ENCODE peak calls at places on chromosomes 7 and 10, in four cellular contexts. One of them, this sample, is unnamed.

GRCh38 chr10:31340343-31340742 is 21.3 kb downstream of the ZEB1 start:
- DNase-seq in cardiac muscle cell: peak; percentile 11
- DNase-seq in cardiac fibroblast: peak; percentile 40
- DNase-seq in astrocyte of the spinal cord: no peak
- DNase-seq in this sample: no peak

GRCh38 chr10:66187096-66187733 is 738.6 kb upstream of the LRRTM3 start:
- DNase-seq in cardiac muscle cell: peak; percentile 0
- DNase-seq in cardiac fibroblast: no peak
- DNase-seq in astrocyte of the spinal cord: no peak
- DNase-seq in this sample: peak; percentile 1

GRCh38 chr7:120404042-120404441 is 131.1 kb downstream of the KCND2 start:
- DNase-seq in cardiac muscle cell: peak; percentile 20
- DNase-seq in cardiac fibroblast: no peak
- DNase-seq in astrocyte of the spinal cord: peak; percentile 22
- DNase-seq in this sample: no peak

GRCh38 chr10:22251751-22252285 is 34.0 kb upstream of the EBLN1 start:
- DNase-seq in cardiac muscle cell: peak; percentile 71
- DNase-seq in cardiac fibroblast: peak; percentile 73
- DNase-seq in astrocyte of the spinal cord: peak; percentile 66
- DNase-seq in this sample: no peak

GRCh38 chr7:122675011-122675410 is 23.9 kb downstream of the RNF133 start:
- DNase-seq in cardiac muscle cell: peak; percentile 8
- DNase-seq in cardiac fibroblast: peak; percentile 65
- DNase-seq in astrocyte of the spinal cord: no peak
- DNase-seq in this sample: no peak

GRCh38 chr10:92124524-92125168 is 166.2 kb downstream of the CPEB3 start:
- DNase-seq in cardiac muscle cell: peak; percentile 91
- DNase-seq in cardiac fibroblast: peak; percentile 95
- DNase-seq in astrocyte of the spinal cord: peak; percentile 88
- DNase-seq in this sample: peak; percentile 81

GRCh38 chr7:54980521-54980920 is 38.3 kb upstream of the EGFR start:
- DNase-seq in cardiac muscle cell: no peak
- DNase-seq in cardiac fibroblast: no peak
- DNase-seq in astrocyte of the spinal cord: no peak
- DNase-seq in this sample: no peak

GRCh38 chr7:76064208-76064970 is 16.5 kb downstream of the MDH2 start:
- DNase-seq in cardiac muscle cell: no peak
- DNase-seq in cardiac fibroblast: no peak
- DNase-seq in astrocyte of the spinal cord: no peak
- DNase-seq in this sample: no peak

GRCh38 chr10:25614652-25615051 is 319.4 kb upstream of the MYO3A start:
- DNase-seq in cardiac muscle cell: peak; percentile 32
- DNase-seq in cardiac fibroblast: no peak
- DNase-seq in astrocyte of the spinal cord: no peak
- DNase-seq in this sample: no peak

GRCh38 chr10:79383974-79384606 is 36.8 kb downstream of the PPIF start:
- DNase-seq in cardiac muscle cell: no peak
- DNase-seq in cardiac fibroblast: no peak
- DNase-seq in astrocyte of the spinal cord: no peak
- DNase-seq in this sample: no peak

GRCh38 chr10:121595806-121596667 is 2.2 kb downstream of the FGFR2 start:
- DNase-seq in cardiac muscle cell: no peak
- DNase-seq in cardiac fibroblast: no peak
- DNase-seq in astrocyte of the spinal cord: no peak
- DNase-seq in this sample: no peak

GRCh38 chr10:8396675-8397074 is 342.2 kb downstream of the GATA3 start:
- DNase-seq in cardiac muscle cell: peak; percentile 65
- DNase-seq in cardiac fibroblast: peak; percentile 69
- DNase-seq in astrocyte of the spinal cord: no peak
- DNase-seq in this sample: no peak

GRCh38 chr7:83410989-83411591 is 237.8 kb downstream of the SEMA3E start:
- DNase-seq in cardiac muscle cell: peak; percentile 71
- DNase-seq in cardiac fibroblast: peak; percentile 69
- DNase-seq in astrocyte of the spinal cord: peak; percentile 65
- DNase-seq in this sample: no peak

GRCh38 chr7:130219871-130220270 is 12.2 kb downstream of the SSMEM1 start:
- DNase-seq in cardiac muscle cell: no peak
- DNase-seq in cardiac fibroblast: no peak
- DNase-seq in astrocyte of the spinal cord: no peak
- DNase-seq in this sample: no peak

GRCh38 chr7:124992881-124993562 is 63.4 kb upstream of the POT1 start:
- DNase-seq in cardiac muscle cell: peak; percentile 91
- DNase-seq in cardiac fibroblast: peak; percentile 91
- DNase-seq in astrocyte of the spinal cord: peak; percentile 89
- DNase-seq in this sample: peak; percentile 36

GRCh38 chr10:119619215-119619614 is 22.5 kb upstream of the TIAL1 start:
- DNase-seq in cardiac muscle cell: no peak
- DNase-seq in cardiac fibroblast: peak; percentile 11
- DNase-seq in astrocyte of the spinal cord: no peak
- DNase-seq in this sample: no peak

GRCh38 chr10:126561499-126562208 is 108.8 kb downstream of the C10orf90 start:
- DNase-seq in cardiac muscle cell: peak; percentile 21
- DNase-seq in cardiac fibroblast: peak; percentile 12
- DNase-seq in astrocyte of the spinal cord: no peak
- DNase-seq in this sample: no peak

GRCh38 chr7:41955475-41956243 is 252.8 kb upstream of the INHBA start:
- DNase-seq in cardiac muscle cell: peak; percentile 100
- DNase-seq in cardiac fibroblast: peak; percentile 99
- DNase-seq in astrocyte of the spinal cord: peak; percentile 100
- DNase-seq in this sample: peak; percentile 99

GRCh38 chr10:14074062-14074884 is 256.5 kb downstream of the FRMD4A start:
- DNase-seq in cardiac muscle cell: peak; percentile 99
- DNase-seq in cardiac fibroblast: peak; percentile 100
- DNase-seq in astrocyte of the spinal cord: peak; percentile 98
- DNase-seq in this sample: peak; percentile 100

GRCh38 chr10:93656155-93656554 is 43.8 kb downstream of the PDE6C start:
- DNase-seq in cardiac muscle cell: no peak
- DNase-seq in cardiac fibroblast: peak; percentile 9
- DNase-seq in astrocyte of the spinal cord: peak; percentile 2
- DNase-seq in this sample: no peak

GRCh38 chr10:122441961-122442360 is 12.5 kb upstream of the ARMS2 start:
- DNase-seq in cardiac muscle cell: peak; percentile 49
- DNase-seq in cardiac fibroblast: peak; percentile 81
- DNase-seq in astrocyte of the spinal cord: peak; percentile 72
- DNase-seq in this sample: no peak

GRCh38 chr10:84342584-84342983 is 14.2 kb downstream of the CCSER2 start:
- DNase-seq in cardiac muscle cell: no peak
- DNase-seq in cardiac fibroblast: no peak
- DNase-seq in astrocyte of the spinal cord: no peak
- DNase-seq in this sample: no peak

GRCh38 chr7:47266131-47266706 is 315.7 kb downstream of the TNS3 start:
- DNase-seq in cardiac muscle cell: peak; percentile 83
- DNase-seq in cardiac fibroblast: peak; percentile 77
- DNase-seq in astrocyte of the spinal cord: peak; percentile 77
- DNase-seq in this sample: peak; percentile 54

GRCh38 chr10:71548494-71548846 is 151.8 kb downstream of the CDH23 start:
- DNase-seq in cardiac muscle cell: peak; percentile 25
- DNase-seq in cardiac fibroblast: peak; percentile 13
- DNase-seq in astrocyte of the spinal cord: peak; percentile 22
- DNase-seq in this sample: no peak

GRCh38 chr10:34622914-34623313 is 192.2 kb downstream of the PARD3 start:
- DNase-seq in cardiac muscle cell: no peak
- DNase-seq in cardiac fibroblast: no peak
- DNase-seq in astrocyte of the spinal cord: no peak
- DNase-seq in this sample: no peak

GRCh38 chr10:69768386-69768785 is 33.3 kb upstream of the COL13A1 start:
- DNase-seq in cardiac muscle cell: no peak
- DNase-seq in cardiac fibroblast: no peak
- DNase-seq in astrocyte of the spinal cord: no peak
- DNase-seq in this sample: no peak

GRCh38 chr7:45658716-45659495 is 84.7 kb downstream of the ADCY1 start:
- DNase-seq in cardiac muscle cell: no peak
- DNase-seq in cardiac fibroblast: no peak
- DNase-seq in astrocyte of the spinal cord: no peak
- DNase-seq in this sample: no peak

GRCh38 chr10:26869528-26869927 is 8.8 kb upstream of the ABI1 start:
- DNase-seq in cardiac muscle cell: peak; percentile 7
- DNase-seq in cardiac fibroblast: peak; percentile 4
- DNase-seq in astrocyte of the spinal cord: no peak
- DNase-seq in this sample: no peak

GRCh38 chr7:105653441-105654005 is 72.2 kb upstream of the EFCAB10 start:
- DNase-seq in cardiac muscle cell: no peak
- DNase-seq in cardiac fibroblast: no peak
- DNase-seq in astrocyte of the spinal cord: no peak
- DNase-seq in this sample: no peak

GRCh38 chr10:103451091-103451801 is 924 bp downstream of the CALHM2 start:
- DNase-seq in cardiac muscle cell: peak; percentile 45
- DNase-seq in cardiac fibroblast: peak; percentile 39
- DNase-seq in astrocyte of the spinal cord: no peak
- DNase-seq in this sample: no peak

GRCh38 chr7:87473192-87473591 is 2.3 kb downstream of the ABCB4 start:
- DNase-seq in cardiac muscle cell: no peak
- DNase-seq in cardiac fibroblast: no peak
- DNase-seq in astrocyte of the spinal cord: no peak
- DNase-seq in this sample: no peak

GRCh38 chr7:87475359-87476178 is at the start of gene ABCB4:
- DNase-seq in cardiac muscle cell: peak; percentile 17
- DNase-seq in cardiac fibroblast: no peak
- DNase-seq in astrocyte of the spinal cord: peak; percentile 4
- DNase-seq in this sample: no peak

GRCh38 chr7:87474046-87474445 is 1.4 kb downstream of the ABCB4 start:
- DNase-seq in cardiac muscle cell: no peak
- DNase-seq in cardiac fibroblast: no peak
- DNase-seq in astrocyte of the spinal cord: peak; percentile 7
- DNase-seq in this sample: no peak

GRCh38 chr7:87474533-87475358 is 734 bp downstream of the ABCB4 start:
- DNase-seq in cardiac muscle cell: peak; percentile 2
- DNase-seq in cardiac fibroblast: peak; percentile 26
- DNase-seq in astrocyte of the spinal cord: peak; percentile 50
- DNase-seq in this sample: peak; percentile 2

DNA sequence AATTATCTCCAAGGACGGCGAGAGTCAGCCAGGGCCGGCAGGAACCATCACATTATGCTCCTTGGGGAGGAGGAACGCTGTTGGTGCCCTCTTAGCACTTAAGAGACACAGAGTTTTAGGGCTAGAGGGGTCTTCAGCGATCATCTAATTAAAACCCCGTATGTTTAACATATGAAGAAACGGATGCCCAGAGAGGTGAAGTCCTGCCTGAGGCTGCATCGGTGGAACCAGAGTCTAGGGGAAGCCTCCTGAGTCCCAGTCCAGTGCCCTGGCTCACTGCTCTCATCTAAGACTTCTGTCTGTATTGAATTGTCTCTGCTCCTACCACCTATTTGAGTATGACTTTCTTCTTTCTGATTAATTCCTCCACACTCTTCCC is 688 bp upstream of the ABCB4 start:
- DNase-seq in cardiac muscle cell: no peak
- DNase-seq in cardiac fibroblast: no peak
- DNase-seq in astrocyte of the spinal cord: no peak
- DNase-seq in this sample: no peak
- H3K4me3 ChIP-seq in cardiac muscle cell: no peak overlapping the region
- H3K4me3 ChIP-seq in cardiac fibroblast: no peak overlapping the region
- H3K4me3 ChIP-seq in astrocyte of the spinal cord: no peak overlapping the region
- H3K4me3 ChIP-seq in this sample: peak overlapping the region; percentile 44

DNA sequence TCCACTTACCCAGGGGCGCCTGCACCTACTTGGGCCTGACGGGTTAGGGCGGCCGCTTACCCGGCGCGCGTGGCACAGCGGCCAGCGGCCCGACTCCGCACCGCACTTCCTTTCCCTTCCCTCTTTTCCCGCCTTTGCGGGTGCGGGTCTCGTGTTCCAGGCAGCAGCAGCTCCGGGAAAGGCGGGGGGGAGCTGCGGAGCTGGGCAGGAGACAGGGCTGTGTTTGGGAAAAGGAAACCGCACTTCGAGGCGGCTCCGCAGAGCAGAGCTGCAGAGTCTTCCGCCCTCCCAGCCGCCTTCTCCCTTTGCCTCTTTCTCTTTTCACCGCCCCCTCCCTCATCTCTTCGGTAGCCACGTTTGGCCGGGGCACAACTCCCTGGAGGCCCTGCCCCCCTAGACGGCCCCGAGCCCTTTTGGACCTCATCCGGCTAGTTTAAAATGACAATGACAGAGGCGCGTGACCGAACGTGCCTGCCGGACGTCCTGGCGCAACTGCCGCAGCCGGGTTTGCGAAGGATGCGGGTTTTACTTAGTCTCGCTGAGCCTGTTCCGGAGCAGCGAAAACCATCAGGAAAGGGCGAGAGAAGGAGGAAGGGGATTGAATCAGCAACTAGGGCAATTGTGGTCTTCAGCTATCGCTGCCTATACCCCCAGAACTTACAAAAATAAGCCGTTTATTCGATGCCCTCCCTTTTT is 7.9 kb upstream of the PAX2 start:
- DNase-seq in cardiac muscle cell: no peak
- DNase-seq in cardiac fibroblast: no peak
- DNase-seq in astrocyte of the spinal cord: no peak
- DNase-seq in this sample: no peak
- H3K4me3 ChIP-seq in cardiac muscle cell: no peak overlapping the region
- H3K4me3 ChIP-seq in cardiac fibroblast: peak overlapping the region; percentile 10
- H3K4me3 ChIP-seq in astrocyte of the spinal cord: no peak overlapping the region
- H3K4me3 ChIP-seq in this sample: no peak overlapping the region

DNA sequence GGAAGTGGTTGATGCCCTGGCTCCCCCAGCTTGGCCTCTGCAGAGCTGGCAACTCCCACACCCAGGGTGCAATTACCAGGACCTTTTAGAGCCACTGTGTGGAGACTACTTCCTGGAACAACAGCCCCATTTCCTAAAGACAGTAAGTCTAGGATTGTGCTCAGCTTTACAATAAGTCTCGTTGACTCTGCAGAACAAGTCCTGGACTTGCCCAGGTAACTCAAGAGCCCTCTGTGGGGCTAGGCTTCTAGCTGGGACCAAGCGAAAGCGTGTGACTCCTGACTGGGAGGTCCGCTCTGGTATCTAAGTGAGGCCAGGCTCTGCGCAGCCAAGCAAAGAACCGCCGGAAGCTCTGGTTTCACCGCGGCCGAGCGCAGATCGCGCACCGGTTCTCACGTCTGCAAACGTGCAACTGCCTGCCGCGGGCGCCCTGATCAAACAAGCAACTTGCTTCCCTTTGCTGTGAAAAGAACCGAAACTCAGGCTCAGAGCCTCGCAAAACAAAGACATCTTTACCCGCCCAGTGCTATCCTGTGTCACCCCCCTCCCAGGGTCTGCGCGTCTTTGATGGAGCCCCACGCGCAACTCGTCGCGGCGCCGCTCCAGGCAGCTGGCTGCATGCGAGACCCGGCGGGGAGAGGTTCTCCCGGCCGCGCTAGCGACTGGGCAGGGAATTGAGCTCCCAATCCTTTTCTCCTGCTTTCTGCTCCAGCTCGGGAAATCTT is 4.4 kb upstream of the PDLIM1 start:
- DNase-seq in cardiac muscle cell: peak; percentile 73
- DNase-seq in cardiac fibroblast: peak; percentile 51
- DNase-seq in astrocyte of the spinal cord: peak; percentile 60
- DNase-seq in this sample: no peak
- H3K4me3 ChIP-seq in cardiac muscle cell: no peak overlapping the region
- H3K4me3 ChIP-seq in cardiac fibroblast: peak overlapping the region; percentile 42
- H3K4me3 ChIP-seq in astrocyte of the spinal cord: peak overlapping the region; percentile 35
- H3K4me3 ChIP-seq in this sample: peak overlapping the region; percentile 37

DNA sequence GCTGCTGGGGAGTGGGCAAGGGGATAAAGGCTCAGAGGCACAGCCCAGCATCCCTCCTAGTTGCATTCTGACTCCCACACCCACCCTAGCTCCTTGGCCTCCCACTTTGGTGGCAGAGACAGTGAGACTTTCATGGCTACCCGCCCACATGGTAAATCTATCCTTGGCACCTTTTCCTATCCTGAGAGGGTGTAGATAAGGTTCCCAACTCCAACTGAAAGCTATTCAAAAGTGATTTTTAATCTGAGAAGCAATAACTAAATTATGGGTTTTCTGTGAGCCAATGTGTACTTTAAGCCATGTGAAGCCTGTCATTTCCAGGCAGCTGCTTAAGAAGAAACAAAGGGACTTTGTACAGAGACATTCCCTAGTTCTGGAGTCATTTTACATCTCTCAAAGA is 9.1 kb downstream of the LAMB1 start:
- DNase-seq in cardiac muscle cell: no peak
- DNase-seq in cardiac fibroblast: no peak
- DNase-seq in astrocyte of the spinal cord: peak; percentile 32
- DNase-seq in this sample: no peak
- H3K4me3 ChIP-seq in cardiac muscle cell: no peak overlapping the region
- H3K4me3 ChIP-seq in cardiac fibroblast: no peak overlapping the region
- H3K4me3 ChIP-seq in astrocyte of the spinal cord: no peak overlapping the region
- H3K4me3 ChIP-seq in this sample: no peak overlapping the region

This sample was measured in skeletal muscle cell.